ENCODE peak calls at places on chromosomes 1 and 21, in four cellular contexts. W, P, Z and S are unnamed samples.

GRCh38 chr1:155326020-155326526 is 5.4 kb downstream of the RUSC1 start:
- DNase-seq in W (no peak), Z (no peak), P (no peak), S (no peak)

GRCh38 chr1:66182551-66183178 is 351.3 kb upstream of the SGIP1 start:
- DNase-seq in P (no peak), Z (peak), W (no peak), S (no peak)

GRCh38 chr21:45309069-45309521 is 21.4 kb upstream of the POFUT2 start:
- DNase-seq in W (peak), Z (peak), P (no peak), S (no peak)

GRCh38 chr1:173149887-173150286 is 57.2 kb downstream of the TNFSF4 start:
- DNase-seq in W (no peak), P (no peak), Z (peak), S (no peak)

GRCh38 chr1:66243548-66244130 is 290.3 kb upstream of the SGIP1 start:
- DNase-seq in P (no peak), Z (no peak), W (no peak), S (no peak)

GRCh38 chr21:15848632-15849031 is 118.8 kb downstream of the USP25 start:
- DNase-seq in P (no peak), W (no peak), Z (no peak), S (no peak)

GRCh38 chr21:33848252-33848953 is 67.2 kb downstream of the ATP5PO start:
- DNase-seq in W (no peak), Z (no peak), P (no peak), S (no peak)

GRCh38 chr21:34524671-34525601 is 12.9 kb upstream of the KCNE1 start:
- DNase-seq in W (no peak), Z (peak), P (peak), S (no peak)

GRCh38 chr1:155893389-155894142 is 17.6 kb downstream of the RIT1 start:
- DNase-seq in P (peak), W (no peak), Z (peak), S (no peak)

GRCh38 chr1:184110253-184111204 is 59.0 kb downstream of the TSEN15 start:
- DNase-seq in Z (no peak), W (no peak), P (no peak), S (no peak)

GRCh38 chr21:42508371-42508770 is 5.3 kb upstream of the SLC37A1 start:
- DNase-seq in P (no peak), Z (no peak), W (no peak), S (no peak)

GRCh38 chr1:25754421-25755195 is 45.4 kb upstream of the SELENON start:
- DNase-seq in P (no peak), W (no peak), Z (no peak), S (no peak)

GRCh38 chr1:5110508-5110907 is 456.1 kb downstream of the AJAP1 start:
- DNase-seq in Z (no peak), W (no peak), P (no peak), S (no peak)

GRCh38 chr21:34886554-34887385 is 162.3 kb downstream of the RUNX1 start:
- DNase-seq in Z (peak), W (no peak), P (no peak), S (no peak)

GRCh38 chr1:227541796-227542152 is 21.6 kb upstream of the ZNF678 start:
- DNase-seq in W (no peak), Z (no peak), P (no peak), S (no peak)

GRCh38 chr1:90122679-90123340 is 127.9 kb downstream of the ZNF326 start:
- DNase-seq in W (no peak), Z (no peak), P (no peak), S (peak)

GRCh38 chr1:226425431-226426031 is 17.6 kb upstream of the PARP1 start:
- DNase-seq in Z (no peak), W (no peak), P (no peak), S (no peak)

GRCh38 chr1:192809286-192810252 is 730 bp downstream of the RGS2 start:
- DNase-seq in W (peak), Z (peak), P (peak), S (peak)

GRCh38 chr21:32423320-32423719 is 10.8 kb downstream of the EVA1C start:
- DNase-seq in Z (peak), P (no peak), W (no peak), S (no peak)